ENCODE peak calls at places on chromosomes 13 and 19, in nine cellular contexts. O, A, N, F, Q, T, H, U and Y are unnamed samples.

GRCh38 chr13:60043262-60043661 is 120.5 kb downstream of the DIAPH3 start:
- DNase-seq in U (no peak), T (no peak), O (no peak), F (no peak), Q (no peak), N (no peak), A (no peak), H (no peak), Y (no peak)

GRCh38 chr19:4939466-4939865 is 29.4 kb upstream of the KDM4B start:
- DNase-seq in Q (no peak), F (no peak), T (no peak), U (no peak), O (no peak), H (no peak), A (peak; percentile 1), N (no peak), Y (no peak)

GRCh38 chr13:50914848-50915247 is 5.3 kb downstream of the RNASEH2B start:
- DNase-seq in F (no peak), T (no peak), Q (no peak), H (no peak), O (no peak), N (no peak), U (no peak), A (no peak), Y (no peak)

GRCh38 chr13:32581177-32581786 is 5.0 kb upstream of the PDS5B start:
- DNase-seq in Q (no peak), U (no peak), F (no peak), H (no peak), T (no peak), N (peak; percentile 9), A (peak; percentile 16), O (no peak), Y (peak; percentile 13)

GRCh38 chr19:29702161-29702957 is 12.7 kb downstream of the C19orf12 start:
- DNase-seq in U (peak; percentile 60), F (no peak), N (no peak), O (no peak), H (no peak), A (no peak), T (no peak), Q (no peak), Y (no peak)

GRCh38 chr13:74148437-74148836 is 14.2 kb upstream of the KLF12 start:
- DNase-seq in A (no peak), T (no peak), U (no peak), H (no peak), N (no peak), F (no peak), O (no peak), Q (no peak), Y (no peak)

GRCh38 chr13:108897955-108898354 is 268.5 kb downstream of the MYO16 start:
- DNase-seq in F (no peak), N (no peak), Q (no peak), T (no peak), H (no peak), O (no peak), U (no peak), A (no peak), Y (no peak)

GRCh38 chr13:111204438-111205177 is 89.5 kb downstream of the ARHGEF7 start:
- DNase-seq in F (no peak), H (peak; percentile 87), N (no peak), U (no peak), O (peak; percentile 72), T (no peak), A (no peak), Q (no peak), Y (no peak)

GRCh38 chr19:54338521-54338920 is 441 bp downstream of the LILRA4 start:
- DNase-seq in Q (no peak), F (no peak), H (no peak), U (no peak), T (no peak), A (no peak), N (no peak), O (no peak), Y (no peak)

GRCh38 chr19:30076751-30077670 is 135.0 kb downstream of the URI1 start:
- DNase-seq in N (no peak), H (no peak), A (no peak), U (no peak), T (no peak), Q (no peak), F (peak; percentile 12), O (no peak), Y (no peak)

GRCh38 chr13:21230516-21230915 is 54.1 kb downstream of the MRPL57 start:
- DNase-seq in H (no peak), A (no peak), T (no peak), F (no peak), Q (no peak), U (no peak), N (no peak), O (no peak), Y (no peak)

GRCh38 chr19:9835507-9835949 is 410 bp downstream of the PIN1 start:
- DNase-seq in F (no peak), A (no peak), Q (no peak), H (no peak), O (no peak), T (no peak), N (no peak), U (no peak), Y (no peak)

GRCh38 chr13:49367640-49368431 is 76.0 kb downstream of the CAB39L start:
- DNase-seq in H (no peak), T (no peak), N (no peak), A (no peak), Q (no peak), U (no peak), F (no peak), O (no peak), Y (no peak)

GRCh38 chr19:662207-662961 is 630 bp downstream of the RNF126 start:
- DNase-seq in O (no peak), H (peak; percentile 64), T (peak; percentile 39), F (peak; percentile 77), U (peak; percentile 91), Q (no peak), N (peak; percentile 43), A (peak; percentile 36), Y (peak; percentile 51)